ENCODE peak calls at places on chromosomes 3 and 15, in eight cellular contexts. N, K, R, X, J, G, P and C are unnamed samples.
A peak's percentile ranks its signal among the peaks of the same experiment; 100 is the strongest.

GRCh38 chr15:25693321-25694237 is 169.5 kb downstream of the ATP10A start:
- DNase-seq in N (no peak), K (no peak), R (no peak), X (no peak), J (no peak), G (peak; percentile 10), P (no peak), C (peak; percentile 34)

GRCh38 chr3:97857401-97857800 is 35.6 kb downstream of the CRYBG3 start:
- DNase-seq in N (no peak), K (no peak), R (no peak), X (no peak), J (no peak), G (no peak), P (no peak), C (no peak)

GRCh38 chr3:45711936-45712335 is 22.7 kb downstream of the SACM1L start:
- DNase-seq in N (no peak), K (no peak), R (no peak), X (no peak), J (no peak), G (no peak), P (no peak), C (no peak)

GRCh38 chr3:30795176-30795575 is 99.3 kb downstream of the GADL1 start:
- DNase-seq in N (no peak), K (no peak), R (no peak), X (no peak), J (no peak), G (no peak), P (no peak), C (no peak)

GRCh38 chr3:65230251-65231140 is 542.7 kb upstream of the ADAMTS9 start:
- DNase-seq in N (no peak), K (no peak), R (no peak), X (no peak), J (no peak), G (no peak), P (no peak), C (peak; percentile 32)

GRCh38 chr15:93028632-93029612 is 60.1 kb downstream of the RGMA start:
- DNase-seq in N (peak; percentile 90), K (no peak), R (no peak), X (no peak), J (peak; percentile 86), G (no peak), P (no peak), C (no peak)

GRCh38 chr3:31213869-31214486 is 318.7 kb upstream of the STT3B start:
- DNase-seq in N (no peak), K (no peak), R (peak; percentile 36), X (no peak), J (no peak), G (no peak), P (no peak), C (no peak)

GRCh38 chr3:4413467-4413866 is 53.6 kb downstream of the SUMF1 start:
- DNase-seq in N (no peak), K (no peak), R (no peak), X (no peak), J (no peak), G (no peak), P (no peak), C (no peak)

GRCh38 chr15:33226559-33227181 is 32.2 kb upstream of the FMN1 start:
- DNase-seq in N (no peak), K (peak; percentile 1), R (no peak), X (peak; percentile 21), J (no peak), G (peak; percentile 39), P (peak; percentile 44), C (peak; percentile 73)

GRCh38 chr15:46166750-46167149 is 531.9 kb downstream of the SQOR start:
- DNase-seq in N (no peak), K (no peak), R (no peak), X (no peak), J (no peak), G (no peak), P (no peak), C (no peak)

GRCh38 chr3:194760740-194761139 is 75.1 kb downstream of the FAM43A start:
- DNase-seq in N (no peak), K (no peak), R (no peak), X (no peak), J (no peak), G (no peak), P (no peak), C (no peak)

GRCh38 chr3:123781571-123782275 is 102.4 kb downstream of the MYLK start:
- DNase-seq in N (no peak), K (no peak), R (no peak), X (no peak), J (no peak), G (no peak), P (no peak), C (peak; percentile 77)

GRCh38 chr3:155018621-155019330 is 61.3 kb upstream of the MME start:
- DNase-seq in N (no peak), K (no peak), R (no peak), X (no peak), J (no peak), G (no peak), P (no peak), C (no peak)

GRCh38 chr15:48962662-48963523 is 826 bp downstream of the SHC4 start:
- DNase-seq in N (peak; percentile 47), K (no peak), R (no peak), X (no peak), J (no peak), G (peak; percentile 3), P (no peak), C (peak; percentile 43)

GRCh38 chr3:119301001-119301400 is 6.8 kb downstream of the ARHGAP31 start:
- DNase-seq in N (no peak), K (no peak), R (no peak), X (no peak), J (no peak), G (no peak), P (no peak), C (no peak)

GRCh38 chr15:24617646-24618045 is 57.9 kb upstream of the NPAP1 start:
- DNase-seq in N (no peak), K (no peak), R (no peak), X (no peak), J (no peak), G (no peak), P (no peak), C (no peak)

GRCh38 chr15:38685686-38686339 is 121.2 kb upstream of the RASGRP1 start:
- DNase-seq in N (no peak), K (peak; percentile 19), R (no peak), X (no peak), J (no peak), G (no peak), P (peak; percentile 9), C (no peak)

GRCh38 chr3:5226783-5227182 is 39.3 kb downstream of the EDEM1 start:
- DNase-seq in N (peak; percentile 8), K (no peak), R (no peak), X (no peak), J (no peak), G (no peak), P (no peak), C (no peak)

GRCh38 chr3:196274585-196274984 is 12.9 kb downstream of the PCYT1A start:
- DNase-seq in N (no peak), K (peak; percentile 59), R (peak; percentile 49), X (peak; percentile 30), J (no peak), G (no peak), P (peak; percentile 44), C (no peak)

GRCh38 chr15:39165026-39165706 is 415.7 kb upstream of the THBS1 start:
- DNase-seq in N (no peak), K (no peak), R (no peak), X (no peak), J (no peak), G (no peak), P (no peak), C (no peak)

GRCh38 chr3:41265011-41265545 is 65.8 kb downstream of the CTNNB1 start:
- DNase-seq in N (no peak), K (no peak), R (no peak), X (no peak), J (no peak), G (no peak), P (no peak), C (peak; percentile 81)

GRCh38 chr15:63048986-63049665 is 6.6 kb downstream of the TPM1 start:
- DNase-seq in N (no peak), K (peak; percentile 37), R (no peak), X (peak; percentile 8), J (no peak), G (peak; percentile 49), P (no peak), C (peak; percentile 78)

GRCh38 chr3:152331018-152331541 is 62.4 kb downstream of the MBNL1 start:
- DNase-seq in N (peak; percentile 73), K (no peak), R (no peak), X (no peak), J (no peak), G (no peak), P (no peak), C (peak; percentile 72)

GRCh38 chr15:44710236-44711088 is 661 bp downstream of the PATL2 start:
- DNase-seq in N (no peak), K (peak; percentile 44), R (no peak), X (no peak), J (no peak), G (no peak), P (no peak), C (no peak)

GRCh38 chr3:5554245-5554747 is 366.8 kb downstream of the EDEM1 start:
- DNase-seq in N (no peak), K (no peak), R (no peak), X (no peak), J (no peak), G (no peak), P (no peak), C (no peak)

GRCh38 chr15:37034835-37035234 is 65.5 kb downstream of the MEIS2 start:
- DNase-seq in N (no peak), K (no peak), R (no peak), X (no peak), J (no peak), G (no peak), P (no peak), C (no peak)

GRCh38 chr3:132641837-132642538 is 17.6 kb downstream of the ACAD11 start:
- DNase-seq in N (peak; percentile 34), K (no peak), R (no peak), X (no peak), J (peak; percentile 38), G (peak; percentile 63), P (no peak), C (peak; percentile 11)

GRCh38 chr3:190972840-190973270 is 110.4 kb upstream of the GMNC start:
- DNase-seq in N (no peak), K (no peak), R (no peak), X (no peak), J (no peak), G (no peak), P (no peak), C (peak; percentile 77)

GRCh38 chr3:119156868-119157267 is 10.9 kb downstream of the TEX55 start:
- DNase-seq in N (no peak), K (no peak), R (no peak), X (no peak), J (no peak), G (no peak), P (no peak), C (no peak)

GRCh38 chr3:99662838-99663570 is 24.6 kb downstream of the COL8A1 start:
- DNase-seq in N (no peak), K (no peak), R (no peak), X (no peak), J (no peak), G (no peak), P (no peak), C (no peak)

GRCh38 chr3:57622362-57622761 is 25.2 kb upstream of the ARF4 start:
- DNase-seq in N (no peak), K (no peak), R (no peak), X (no peak), J (no peak), G (no peak), P (no peak), C (no peak)